ENCODE peak calls at places on chromosomes 11 and 22, in five cellular contexts. One of them, this sample, is unnamed. For H3K27me3 and H3K4me1, the result is how much of the 10 kb centered on the place peaks cover.

GRCh38 chr11:122062763-122063162 is 53.3 kb downstream of the BLID start:
- DNase-seq in lung: no peak
- DNase-seq in GM23248: no peak
- DNase-seq in left ventricle myocardium inferior: no peak
- DNase-seq in cardiac muscle cell: no peak
- DNase-seq in this sample: no peak

GRCh38 chr11:15123849-15124248 is 9.1 kb downstream of the INSC start:
- DNase-seq in lung: no peak
- DNase-seq in GM23248: peak
- DNase-seq in left ventricle myocardium inferior: no peak
- DNase-seq in cardiac muscle cell: no peak
- DNase-seq in this sample: no peak

GRCh38 chr22:28017859-28018258 is 98.8 kb upstream of the PITPNB start:
- DNase-seq in lung: no peak
- DNase-seq in GM23248: no peak
- DNase-seq in left ventricle myocardium inferior: peak
- DNase-seq in cardiac muscle cell: no peak
- DNase-seq in this sample: peak

GRCh38 chr11:118476676-118477075 is 40.4 kb downstream of the KMT2A start:
- DNase-seq in lung: no peak
- DNase-seq in GM23248: no peak
- DNase-seq in left ventricle myocardium inferior: no peak
- DNase-seq in cardiac muscle cell: no peak
- DNase-seq in this sample: no peak

GRCh38 chr11:111978028-111978771 is 41.1 kb downstream of the DIXDC1 start:
- DNase-seq in lung: no peak
- DNase-seq in GM23248: peak
- DNase-seq in left ventricle myocardium inferior: peak
- DNase-seq in cardiac muscle cell: peak
- DNase-seq in this sample: peak

GRCh38 chr11:131622193-131622592 is 251.8 kb downstream of the NTM start:
- DNase-seq in lung: no peak
- DNase-seq in GM23248: no peak
- DNase-seq in left ventricle myocardium inferior: no peak
- DNase-seq in cardiac muscle cell: no peak
- DNase-seq in this sample: no peak

GRCh38 chr22:49961601-49962011 is 1.0 kb downstream of the PIM3 start:
- DNase-seq in lung: peak
- DNase-seq in GM23248: no peak
- DNase-seq in left ventricle myocardium inferior: peak
- DNase-seq in cardiac muscle cell: no peak
- DNase-seq in this sample: no peak

GRCh38 chr11:61812736-61813411 is 3.9 kb downstream of the FADS1 start:
- DNase-seq in lung: no peak
- DNase-seq in GM23248: no peak
- DNase-seq in left ventricle myocardium inferior: no peak
- DNase-seq in cardiac muscle cell: no peak
- DNase-seq in this sample: no peak

GRCh38 chr22:30491381-30491780 is 14.1 kb downstream of the SEC14L4 start:
- DNase-seq in lung: no peak
- DNase-seq in GM23248: no peak
- DNase-seq in left ventricle myocardium inferior: no peak
- DNase-seq in cardiac muscle cell: no peak
- DNase-seq in this sample: no peak

GRCh38 chr22:37563153-37564081 is 3.1 kb downstream of the CDC42EP1 start:
- DNase-seq in lung: peak
- DNase-seq in GM23248: peak
- DNase-seq in left ventricle myocardium inferior: peak
- DNase-seq in cardiac muscle cell: no peak
- DNase-seq in this sample: peak

GRCh38 chr11:119895981-119896380 is 167.0 kb upstream of the NECTIN1 start:
- DNase-seq in lung: no peak
- DNase-seq in GM23248: no peak
- DNase-seq in left ventricle myocardium inferior: no peak
- DNase-seq in cardiac muscle cell: no peak
- DNase-seq in this sample: no peak

GRCh38 chr22:42270178-42270511 is 308 bp downstream of the TCF20 start:
- DNase-seq in lung: peak
- DNase-seq in GM23248: no peak
- DNase-seq in left ventricle myocardium inferior: no peak
- DNase-seq in cardiac muscle cell: no peak
- DNase-seq in this sample: no peak

GRCh38 chr11:119432484-119433368 is 9.8 kb upstream of the THY1 start:
- DNase-seq in lung: no peak
- DNase-seq in GM23248: peak
- DNase-seq in left ventricle myocardium inferior: no peak
- DNase-seq in cardiac muscle cell: no peak
- DNase-seq in this sample: no peak

GRCh38 chr22:44578516-44579230 is 80.6 kb upstream of the RTL6 start:
- DNase-seq in lung: no peak
- DNase-seq in GM23248: no peak
- DNase-seq in left ventricle myocardium inferior: no peak
- DNase-seq in cardiac muscle cell: no peak
- DNase-seq in this sample: peak

GRCh38 chr11:122633219-122633829 is 22.2 kb upstream of the UBASH3B start:
- DNase-seq in lung: no peak
- DNase-seq in GM23248: peak
- DNase-seq in left ventricle myocardium inferior: peak
- DNase-seq in cardiac muscle cell: peak
- DNase-seq in this sample: peak

GRCh38 chr11:62400760-62401159 is 18.1 kb upstream of the SCGB1A1 start:
- DNase-seq in lung: peak
- DNase-seq in GM23248: peak
- DNase-seq in left ventricle myocardium inferior: peak
- DNase-seq in cardiac muscle cell: peak
- DNase-seq in this sample: peak

GRCh38 chr11:123111465-123111864 is 49.5 kb upstream of the HSPA8 start:
- DNase-seq in lung: no peak
- DNase-seq in GM23248: peak
- DNase-seq in left ventricle myocardium inferior: no peak
- DNase-seq in cardiac muscle cell: peak
- DNase-seq in this sample: no peak

GRCh38 chr11:42772886-42773285 is 538.9 kb upstream of the API5 start:
- DNase-seq in lung: no peak
- DNase-seq in GM23248: no peak
- DNase-seq in left ventricle myocardium inferior: no peak
- DNase-seq in cardiac muscle cell: no peak
- DNase-seq in this sample: no peak

GRCh38 chr11:36108812-36109498 is 165.1 kb downstream of the LDLRAD3 start:
- DNase-seq in lung: no peak
- DNase-seq in GM23248: no peak
- DNase-seq in left ventricle myocardium inferior: no peak
- DNase-seq in cardiac muscle cell: no peak
- DNase-seq in this sample: no peak

GRCh38 chr11:34827239-34827638 is 88.9 kb downstream of the APIP start:
- DNase-seq in lung: no peak
- DNase-seq in GM23248: no peak
- DNase-seq in left ventricle myocardium inferior: no peak
- DNase-seq in cardiac muscle cell: no peak
- DNase-seq in this sample: no peak

GRCh38 chr11:1749020-1749758 is 1.2 kb downstream of the IFITM10 start:
- DNase-seq in lung: no peak
- DNase-seq in GM23248: peak
- DNase-seq in left ventricle myocardium inferior: no peak
- DNase-seq in cardiac muscle cell: peak
- DNase-seq in this sample: no peak

GRCh38 chr11:57490456-57491248 is 24.9 kb downstream of the SLC43A1 start:
- DNase-seq in lung: no peak
- DNase-seq in GM23248: peak
- DNase-seq in left ventricle myocardium inferior: no peak
- DNase-seq in cardiac muscle cell: no peak
- DNase-seq in this sample: no peak

GRCh38 chr22:21682385-21683175 is 16.8 kb downstream of the PPIL2 start:
- DNase-seq in lung: no peak
- DNase-seq in GM23248: no peak
- DNase-seq in left ventricle myocardium inferior: no peak
- DNase-seq in cardiac muscle cell: no peak
- DNase-seq in this sample: no peak

GRCh38 chr11:123775274-123775673 is 21.0 kb upstream of the OR6X1 start:
- DNase-seq in lung: no peak
- DNase-seq in GM23248: no peak
- DNase-seq in left ventricle myocardium inferior: no peak
- DNase-seq in cardiac muscle cell: no peak
- DNase-seq in this sample: no peak

GRCh38 chr11:120536797-120537169 is 25.2 kb downstream of the GRIK4 start:
- DNase-seq in lung: no peak
- DNase-seq in GM23248: no peak
- DNase-seq in left ventricle myocardium inferior: no peak
- DNase-seq in cardiac muscle cell: no peak
- DNase-seq in this sample: no peak

GRCh38 chr11:59271811-59272327 is 59.1 kb upstream of the MPEG1 start:
- DNase-seq in lung: no peak
- DNase-seq in GM23248: no peak
- DNase-seq in left ventricle myocardium inferior: no peak
- DNase-seq in cardiac muscle cell: no peak
- DNase-seq in this sample: no peak

DNA sequence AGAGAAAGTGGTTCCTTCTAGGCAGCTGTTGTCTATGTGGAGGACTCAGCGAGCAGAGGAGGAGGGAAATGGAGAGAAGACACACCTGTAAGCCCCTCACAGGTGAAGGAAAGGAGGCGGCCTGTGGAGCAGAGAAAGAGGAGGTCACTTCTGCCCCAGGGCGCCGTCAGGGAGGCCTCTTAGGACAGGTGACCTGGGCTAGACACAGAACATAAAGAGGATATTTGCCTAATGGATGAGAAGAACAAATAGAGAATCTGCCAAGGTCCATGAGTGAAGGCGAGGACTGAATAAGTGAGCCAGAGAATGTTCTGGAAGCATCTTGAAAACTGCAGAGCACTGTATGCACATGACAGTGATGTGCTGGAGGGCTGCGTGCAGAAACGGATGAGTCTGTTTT is 2.2 kb upstream of the SCUBE1 start:
- DNase-seq in lung: no peak
- DNase-seq in GM23248: no peak
- DNase-seq in left ventricle myocardium inferior: no peak
- DNase-seq in cardiac muscle cell: no peak
- DNase-seq in this sample: no peak
- H3K27me3 ChIP-seq in lung: under half
- H3K27me3 ChIP-seq in GM23248: under half
- H3K27me3 ChIP-seq in left ventricle myocardium inferior: half or more
- H3K27me3 ChIP-seq in cardiac muscle cell: under half
- H3K27me3 ChIP-seq in this sample: under half

GRCh38 chr11:12454782-12455181 is 77.4 kb downstream of the PARVA start:
- DNase-seq in lung: no peak
- DNase-seq in GM23248: peak
- DNase-seq in left ventricle myocardium inferior: no peak
- DNase-seq in cardiac muscle cell: no peak
- DNase-seq in this sample: no peak
- H3K27ac ChIP-seq in lung: no peak
- H3K27ac ChIP-seq in GM23248: peak
- H3K27ac ChIP-seq in left ventricle myocardium inferior: no peak
- H3K27ac ChIP-seq in cardiac muscle cell: no peak
- H3K27ac ChIP-seq in this sample: peak

GRCh38 chr22:23233084-23233501 is 52.8 kb downstream of the BCR start:
- DNase-seq in lung: no peak
- DNase-seq in GM23248: peak
- DNase-seq in left ventricle myocardium inferior: peak
- DNase-seq in cardiac muscle cell: no peak
- DNase-seq in this sample: no peak

GRCh38 chr22:23230348-23231068 is 50.2 kb downstream of the BCR start:
- DNase-seq in lung: no peak
- DNase-seq in GM23248: no peak
- DNase-seq in left ventricle myocardium inferior: no peak
- DNase-seq in cardiac muscle cell: no peak
- DNase-seq in this sample: no peak

GRCh38 chr22:23233746-23234408 is 53.6 kb downstream of the BCR start:
- DNase-seq in lung: no peak
- DNase-seq in GM23248: peak
- DNase-seq in left ventricle myocardium inferior: peak
- DNase-seq in cardiac muscle cell: no peak
- DNase-seq in this sample: no peak

GRCh38 chr22:23231471-23232093 is 51.3 kb downstream of the BCR start:
- DNase-seq in lung: no peak
- DNase-seq in GM23248: peak
- DNase-seq in left ventricle myocardium inferior: no peak
- DNase-seq in cardiac muscle cell: no peak
- DNase-seq in this sample: no peak

GRCh38 chr22:23232094-23232905 is 52.0 kb downstream of the BCR start:
- DNase-seq in lung: no peak
- DNase-seq in GM23248: no peak
- DNase-seq in left ventricle myocardium inferior: no peak
- DNase-seq in cardiac muscle cell: no peak
- DNase-seq in this sample: no peak
- H3K4me1 ChIP-seq in lung: under half
- H3K4me1 ChIP-seq in GM23248: under half
- H3K4me1 ChIP-seq in left ventricle myocardium inferior: half or more
- H3K4me1 ChIP-seq in cardiac muscle cell: under half
- H3K4me1 ChIP-seq in this sample: half or more

GRCh38 chr11:116580828-116581227 is 192.0 kb downstream of the BUD13 start:
- DNase-seq in lung: no peak
- DNase-seq in GM23248: peak
- DNase-seq in left ventricle myocardium inferior: no peak
- DNase-seq in cardiac muscle cell: peak
- DNase-seq in this sample: no peak
- H3K27me3 ChIP-seq in lung: under half
- H3K27me3 ChIP-seq in GM23248: under half
- H3K27me3 ChIP-seq in left ventricle myocardium inferior: half or more
- H3K27me3 ChIP-seq in cardiac muscle cell: half or more
- H3K27me3 ChIP-seq in this sample: under half